ENCODE peak calls at places on chromosomes 3 and 15, in six cellular contexts. X is HepG2, I is H1, L is GM12892, E is GM12878, N is K562. C is an unnamed sample.

GRCh38 chr3:16437640-16438039 is 75.9 kb downstream of the RFTN1 start:
- DNase-seq in L (no peak), E (no peak), N (no peak), I (no peak), X (no peak), C (no peak)

GRCh38 chr3:141828487-141829284 is 47.8 kb upstream of the ATP1B3 start:
- DNase-seq in I (no peak), L (no peak), N (no peak), X (no peak), E (no peak), C (no peak)

GRCh38 chr15:79059081-79059572 is 31.5 kb downstream of the RASGRF1 start:
- DNase-seq in E (no peak), I (no peak), N (no peak), X (no peak), L (no peak), C (no peak)

GRCh38 chr15:60255390-60255789 is 142.4 kb downstream of the ANXA2 start:
- DNase-seq in X (peak; percentile 68), N (no peak), E (peak; percentile 30), I (no peak), L (no peak), C (no peak)

GRCh38 chr15:67121725-67122600 is 56.6 kb downstream of the SMAD3 start:
- DNase-seq in N (no peak), X (no peak), E (no peak), I (no peak), L (no peak), C (no peak)

GRCh38 chr3:46943237-46944187 is 33.0 kb downstream of the CCDC12 start:
- DNase-seq in N (no peak), E (no peak), X (peak; percentile 94), I (no peak), L (no peak), C (no peak)

GRCh38 chr3:52364322-52364721 is 48.2 kb downstream of the DNAH1 start:
- DNase-seq in X (no peak), I (no peak), N (no peak), L (no peak), E (no peak), C (no peak)

GRCh38 chr3:141840737-141841544 is 35.5 kb upstream of the ATP1B3 start:
- DNase-seq in N (no peak), E (no peak), I (no peak), L (no peak), X (no peak), C (no peak)

GRCh38 chr3:86948840-86949239 is 42.1 kb downstream of the VGLL3 start:
- DNase-seq in I (no peak), E (no peak), X (no peak), N (no peak), L (no peak), C (no peak)

GRCh38 chr3:100525753-100526612 is 33.6 kb downstream of the TMEM45A start:
- DNase-seq in N (no peak), E (no peak), I (no peak), X (no peak), L (no peak), C (no peak)

GRCh38 chr3:53774414-53774813 is 71.8 kb downstream of the CHDH start:
- DNase-seq in L (no peak), E (no peak), I (no peak), N (no peak), X (no peak), C (no peak)

GRCh38 chr3:157390713-157391515 is 45.7 kb upstream of the PTX3 start:
- DNase-seq in E (no peak), X (no peak), N (no peak), I (no peak), L (no peak), C (no peak)

GRCh38 chr3:151553873-151554272 is 93.0 kb upstream of the IGSF10 start:
- DNase-seq in E (no peak), X (no peak), I (no peak), L (no peak), N (no peak), C (no peak)

GRCh38 chr3:125602752-125603649 is 7.7 kb upstream of the OSBPL11 start:
- DNase-seq in L (no peak), X (no peak), N (no peak), I (no peak), E (no peak), C (no peak)

GRCh38 chr3:13507791-13508339 is 27.8 kb downstream of the HDAC11 start:
- DNase-seq in I (no peak), L (no peak), N (peak; percentile 54), X (no peak), E (no peak), C (no peak)

GRCh38 chr15:96348112-96349027 is 17.9 kb downstream of the NR2F2 start:
- DNase-seq in N (no peak), E (no peak), I (peak; percentile 50), L (no peak), X (no peak), C (no peak)

GRCh38 chr3:51099794-51100542 is 285.1 kb upstream of the MANF start:
- DNase-seq in N (peak; percentile 24), I (peak; percentile 67), L (no peak), E (no peak), X (peak; percentile 56), C (no peak)

GRCh38 chr3:159077860-159078259 is 276.0 kb downstream of the MFSD1 start:
- DNase-seq in X (no peak), L (no peak), I (no peak), E (no peak), N (no peak), C (no peak)

GRCh38 chr3:181383201-181383600 is 328.5 kb upstream of the SOX2 start:
- DNase-seq in E (no peak), I (no peak), X (no peak), L (no peak), N (no peak), C (no peak)

GRCh38 chr3:126199256-126199655 is 18.9 kb upstream of the ALDH1L1 start:
- DNase-seq in N (no peak), I (no peak), E (no peak), L (no peak), X (no peak), C (no peak)

GRCh38 chr3:12963184-12963868 is 109.9 kb downstream of the IQSEC1 start:
- DNase-seq in E (no peak), I (no peak), X (no peak), N (no peak), L (no peak), C (no peak)

GRCh38 chr3:138861755-138862333 is 27.1 kb upstream of the PIK3CB start:
- DNase-seq in I (peak; percentile 57), E (no peak), X (no peak), N (no peak), L (no peak), C (no peak)

GRCh38 chr3:148309390-148310035 is 388.2 kb upstream of the AGTR1 start:
- DNase-seq in E (no peak), X (peak; percentile 46), I (peak; percentile 53), N (peak; percentile 7), L (no peak), C (no peak)

GRCh38 chr15:51132384-51133139 is 37.9 kb upstream of the TNFAIP8L3 start:
- DNase-seq in E (no peak), X (peak; percentile 28), L (no peak), N (peak; percentile 51), I (peak; percentile 72), C (no peak)

GRCh38 chr3:19898725-19899124 is 35.3 kb downstream of the EFHB start:
- DNase-seq in L (no peak), X (peak; percentile 73), N (no peak), I (no peak), E (no peak), C (no peak)

GRCh38 chr3:11724615-11725339 is 81.1 kb upstream of the VGLL4 start:
- DNase-seq in E (peak; percentile 30), L (peak; percentile 44), N (no peak), X (no peak), I (no peak), C (no peak)

GRCh38 chr3:182921665-182922355 is 58.5 kb downstream of the DCUN1D1 start:
- DNase-seq in N (no peak), E (no peak), I (no peak), X (no peak), L (no peak), C (no peak)

GRCh38 chr3:111852540-111852939 is 6.5 kb upstream of the PHLDB2 start:
- DNase-seq in I (no peak), E (no peak), X (no peak), L (no peak), N (no peak), C (no peak)

GRCh38 chr15:45093622-45094357 is 20.2 kb downstream of the DUOX2 start:
- DNase-seq in E (no peak), L (no peak), X (no peak), N (no peak), I (no peak), C (no peak)
- TF ChIP-seq TAF1 in E (no peak), L (no peak), X (no peak), N (no peak), I (no peak), C (no peak)

GRCh38 chr3:73179601-73180000 is 118.1 kb downstream of the EBLN2 start:
- DNase-seq in X (no peak), L (no peak), I (no peak), E (no peak), N (no peak), C (no peak)

GRCh38 chr3:73175698-73176097 is 114.2 kb downstream of the EBLN2 start:
- DNase-seq in N (no peak), I (no peak), E (no peak), X (no peak), L (no peak), C (no peak)

GRCh38 chr3:73177827-73178226 is 116.4 kb downstream of the EBLN2 start:
- DNase-seq in E (no peak), L (no peak), N (no peak), I (no peak), X (no peak), C (no peak)
- TF ChIP-seq POLR2A in E (no peak), L (no peak), N (no peak), I (no peak), X (no peak), C (no peak)

DNA sequence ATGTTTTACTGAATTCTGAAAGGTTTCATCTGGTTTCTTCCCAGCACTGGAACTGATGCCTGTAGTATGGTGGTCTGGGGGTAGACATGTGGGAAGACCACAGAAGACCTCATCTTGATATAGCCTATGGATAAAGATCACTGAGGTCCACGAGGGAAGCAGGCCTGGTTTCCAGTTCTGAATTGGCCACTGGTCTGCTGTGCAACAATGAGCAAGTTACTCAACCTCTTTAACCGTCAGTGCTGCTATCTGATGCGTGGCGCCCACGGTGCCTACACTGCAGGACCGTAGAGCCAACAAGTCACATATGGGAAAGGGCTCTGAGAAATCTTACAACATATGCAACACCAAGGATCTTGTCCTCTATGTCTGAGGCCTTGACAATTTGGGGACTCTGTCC is 13.3 kb downstream of the TLE3 start:
- DNase-seq in I (no peak), L (no peak), N (no peak), X (no peak), E (no peak), C (no peak)
- TF ChIP-seq TAF1 in I (no peak), L (no peak), N (no peak), X (no peak), E (no peak), C (no peak)

DNA sequence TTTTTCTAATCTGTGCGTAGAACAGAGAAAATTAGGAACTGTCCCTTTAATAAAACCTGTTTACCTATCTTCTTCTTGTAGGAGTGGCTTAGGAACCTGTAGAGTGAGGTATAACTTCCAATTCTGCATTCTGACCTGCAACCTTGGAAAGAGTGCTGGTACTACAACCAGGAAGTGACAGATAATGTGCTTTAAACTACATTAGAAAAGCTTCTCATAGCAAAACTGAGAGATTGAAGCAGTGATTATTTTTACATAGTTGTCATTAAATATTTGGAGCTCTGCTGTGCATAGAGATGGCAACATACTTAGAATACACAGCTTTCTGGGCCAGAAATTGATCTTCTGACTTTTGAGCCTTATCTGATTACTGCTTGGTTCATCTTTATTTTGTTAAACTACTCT is 50.4 kb upstream of the ZDHHC23 start:
- DNase-seq in X (no peak), N (no peak), I (no peak), E (no peak), L (no peak), C (no peak)
- TF ChIP-seq POLR2A in X (no peak), N (no peak), I (no peak), E (no peak), L (no peak), C (no peak)